ENCODE peak calls at places on chromosomes 13 and 19, in six cellular contexts. A is H9, N is neuronal stem cell, G is H1, J is IMR-90, Q is mesendoderm. M is an unnamed sample.
A peak's percentile ranks its signal among the peaks of the same experiment; 100 is the strongest.

GRCh38 chr19:40271706-40272105 is 13.4 kb downstream of the AKT2 start:
- DNase-seq in A (no peak), N (no peak), G (no peak), J (no peak), Q (no peak), M (no peak)

GRCh38 chr13:90680826-90681225 is 666.7 kb upstream of the MIR17HG start:
- DNase-seq in A (no peak), N (no peak), G (no peak), J (no peak), Q (no peak), M (no peak)

GRCh38 chr19:7692417-7693088 is 9.4 kb downstream of the FCER2 start:
- DNase-seq in A (no peak), N (no peak), G (no peak), J (no peak), Q (no peak), M (no peak)

GRCh38 chr19:15293751-15294505 is 38.4 kb downstream of the BRD4 start:
- DNase-seq in A (no peak), N (no peak), G (no peak), J (peak; percentile 66), Q (peak; percentile 58), M (peak; percentile 28)

GRCh38 chr13:85080726-85081125 is 718.5 kb downstream of the SLITRK6 start:
- DNase-seq in A (no peak), N (no peak), G (no peak), J (no peak), Q (peak; percentile 45), M (no peak)

GRCh38 chr19:37551123-37551993 is 43.2 kb downstream of the ZNF571 start:
- DNase-seq in A (no peak), N (no peak), G (no peak), J (peak; percentile 44), Q (peak; percentile 62), M (no peak)

GRCh38 chr13:30616927-30617314 is 799 bp upstream of the USPL1 start:
- DNase-seq in A (no peak), N (no peak), G (no peak), J (peak; percentile 89), Q (peak; percentile 95), M (peak; percentile 97)

GRCh38 chr19:19409235-19410030 is 4.0 kb downstream of the GATAD2A start:
- DNase-seq in A (no peak), N (no peak), G (no peak), J (no peak), Q (peak; percentile 17), M (no peak)

GRCh38 chr19:48501446-48501960 is 10.1 kb downstream of the LMTK3 start:
- DNase-seq in A (peak; percentile 99), N (no peak), G (peak; percentile 90), J (no peak), Q (peak; percentile 99), M (no peak)

GRCh38 chr19:16293133-16294085 is 31.2 kb upstream of the KLF2 start:
- DNase-seq in A (no peak), N (no peak), G (no peak), J (peak; percentile 99), Q (no peak), M (peak; percentile 94)

GRCh38 chr13:46668302-46668720 is 115.3 kb downstream of the LRCH1 start:
- DNase-seq in A (no peak), N (no peak), G (no peak), J (peak; percentile 95), Q (no peak), M (peak; percentile 74)

GRCh38 chr13:50123862-50124535 is 108.8 kb downstream of the KCNRG start:
- DNase-seq in A (peak; percentile 88), N (peak; percentile 56), G (peak; percentile 87), J (peak; percentile 97), Q (peak; percentile 85), M (peak; percentile 96)
- H3K4ac ChIP-seq in A (no peak overlapping the region), N (no peak overlapping the region), G (no peak overlapping the region), J (peak overlapping the region; percentile 56), Q (no peak overlapping the region), M (peak overlapping the region; percentile 88)

GRCh38 chr13:113579686-113580085 is 4.9 kb upstream of the TFDP1 start:
- DNase-seq in A (no peak), N (no peak), G (peak; percentile 24), J (no peak), Q (no peak), M (no peak)
- H3K4ac ChIP-seq in A (no peak overlapping the region), N (no peak overlapping the region), G (no peak overlapping the region), J (no peak overlapping the region), Q (no peak overlapping the region), M (no peak overlapping the region)

GRCh38 chr19:55258476-55258827 is 365 bp downstream of the PPP6R1 start:
- DNase-seq in A (no peak), N (no peak), G (no peak), J (no peak), Q (no peak), M (peak; percentile 7)

GRCh38 chr19:55258828-55259539 is at the start of gene PPP6R1:
- DNase-seq in A (peak; percentile 95), N (peak; percentile 98), G (peak; percentile 99), J (peak; percentile 100), Q (peak; percentile 99), M (peak; percentile 100)

GRCh38 chr19:55255618-55256423 is 3.0 kb downstream of the PPP6R1 start:
- DNase-seq in A (no peak), N (no peak), G (no peak), J (peak; percentile 60), Q (no peak), M (peak; percentile 48)

GRCh38 chr19:55257461-55258411 is 1.1 kb downstream of the PPP6R1 start:
- DNase-seq in A (no peak), N (no peak), G (peak; percentile 59), J (peak; percentile 32), Q (peak; percentile 40), M (peak; percentile 26)

GRCh38 chr19:55256562-55257460 is 2.0 kb downstream of the PPP6R1 start:
- DNase-seq in A (no peak), N (no peak), G (no peak), J (no peak), Q (no peak), M (peak; percentile 6)
- H3K4ac ChIP-seq in A (no peak overlapping the region), N (no peak overlapping the region), G (no peak overlapping the region), J (peak overlapping the region; percentile 1), Q (no peak overlapping the region), M (no peak overlapping the region)

DNA sequence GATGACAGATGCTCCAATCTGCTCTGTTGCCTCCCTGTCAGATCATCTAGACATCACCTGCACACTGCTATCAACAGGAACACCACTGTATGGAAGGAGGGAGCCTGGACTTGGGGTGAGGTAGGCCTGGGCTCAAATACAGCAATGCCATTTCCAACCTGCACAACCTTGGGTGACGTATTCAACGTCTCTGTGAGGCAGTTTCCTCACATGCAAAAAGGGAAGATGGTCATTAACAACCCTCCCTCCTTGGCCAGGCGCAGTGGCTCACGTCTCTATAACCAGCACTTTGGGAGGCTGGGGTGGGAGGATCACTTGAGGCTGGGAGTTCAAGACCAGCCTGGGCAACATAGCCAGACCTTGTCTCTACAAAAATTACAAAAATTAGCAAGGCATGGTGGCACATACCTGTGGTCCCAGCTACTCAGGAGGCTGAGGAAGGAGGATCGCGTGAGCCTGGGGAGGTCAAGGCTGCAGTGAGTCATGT is 13.1 kb downstream of the XRCC1 start:
- DNase-seq in A (no peak), N (no peak), G (no peak), J (no peak), Q (no peak), M (no peak)
- H3K4ac ChIP-seq in A (no peak overlapping the region), N (no peak overlapping the region), G (no peak overlapping the region), J (peak overlapping the region; percentile 71), Q (no peak overlapping the region), M (no peak overlapping the region)

GRCh38 chr19:42078058-42078457 is 2.1 kb downstream of the ZNF574 start:
- DNase-seq in A (no peak), N (no peak), G (no peak), J (no peak), Q (no peak), M (no peak)

GRCh38 chr19:42075616-42076374 is at the start of gene ZNF574:
- DNase-seq in A (peak; percentile 99), N (peak; percentile 99), G (peak; percentile 95), J (peak; percentile 99), Q (peak; percentile 100), M (peak; percentile 100)

GRCh38 chr19:42074513-42075363 is 1.2 kb upstream of the ZNF574 start:
- DNase-seq in A (no peak), N (no peak), G (peak; percentile 56), J (no peak), Q (no peak), M (no peak)

GRCh38 chr19:42075364-42075615 is 676 bp upstream of the ZNF574 start:
- DNase-seq in A (no peak), N (no peak), G (no peak), J (no peak), Q (peak; percentile 20), M (no peak)

GRCh38 chr19:42076375-42076944 is 494 bp downstream of the ZNF574 start:
- DNase-seq in A (no peak), N (no peak), G (no peak), J (no peak), Q (no peak), M (no peak)
- H3K4ac ChIP-seq in A (no peak overlapping the region), N (no peak overlapping the region), G (no peak overlapping the region), J (peak overlapping the region; percentile 84), Q (peak overlapping the region; percentile 85), M (peak overlapping the region; percentile 90)

GRCh38 chr19:33080761-33081681 is at the start of gene GPATCH1:
- DNase-seq in A (peak; percentile 91), N (peak; percentile 86), G (peak; percentile 96), J (peak; percentile 73), Q (peak; percentile 94), M (peak; percentile 88)
- H3K4ac ChIP-seq in A (no peak within 1 kb of the TSS), N (peak within 1 kb of the TSS; percentile 53), G (peak within 1 kb of the TSS; percentile 44), J (peak within 1 kb of the TSS; percentile 93), Q (no peak within 1 kb of the TSS), M (peak within 1 kb of the TSS; percentile 60)

GRCh38 chr13:109246001-109246400 is 540.4 kb downstream of the IRS2 start:
- DNase-seq in A (no peak), N (no peak), G (no peak), J (no peak), Q (peak; percentile 86), M (no peak)
- H3K4ac ChIP-seq in A (no peak overlapping the region), N (no peak overlapping the region), G (no peak overlapping the region), J (peak overlapping the region; percentile 41), Q (no peak overlapping the region), M (no peak overlapping the region)

GRCh38 chr19:9183000-9183399 is 4.2 kb downstream of the OR7D2 start:
- DNase-seq in A (no peak), N (no peak), G (no peak), J (no peak), Q (no peak), M (no peak)
- H3K4ac ChIP-seq in A (no peak overlapping the region), N (no peak overlapping the region), G (no peak overlapping the region), J (no peak overlapping the region), Q (no peak overlapping the region), M (no peak overlapping the region)